ENCODE peak calls at places on chromosome 12, in four cellular contexts. U, B, N and S are unnamed samples.

GRCh38 chr12:107360472-107360871 is 267.1 kb upstream of the CRY1 start:
- DNase-seq in U (no peak), B (no peak), N (no peak), S (no peak)

GRCh38 chr12:107349008-107349747 is 255.8 kb upstream of the CRY1 start:
- DNase-seq in U (no peak), B (no peak), N (no peak), S (no peak)

GRCh38 chr12:104682790-104683279 is 226.1 kb downstream of the CHST11 start:
- DNase-seq in U (no peak), B (peak; percentile 75), N (no peak), S (no peak)

GRCh38 chr12:113724703-113725556 is 241.2 kb downstream of the RBM19 start:
- DNase-seq in U (no peak), B (no peak), N (no peak), S (no peak)

GRCh38 chr12:64900540-64900939 is 76.1 kb downstream of the TBC1D30 start:
- DNase-seq in U (no peak), B (no peak), N (no peak), S (peak; percentile 84)

GRCh38 chr12:47164116-47164515 is 84.4 kb upstream of the AMIGO2 start:
- DNase-seq in U (no peak), B (no peak), N (no peak), S (no peak)

GRCh38 chr12:75480469-75480949 is at the start of gene GLIPR1:
- DNase-seq in U (peak; percentile 19), B (peak; percentile 80), N (peak; percentile 19), S (peak; percentile 99)

GRCh38 chr12:47773062-47773857 is at the start of gene SLC48A1:
- DNase-seq in U (peak; percentile 89), B (peak; percentile 71), N (peak; percentile 48), S (peak; percentile 65)

GRCh38 chr12:42935090-42935489 is 345.5 kb upstream of the PRICKLE1 start:
- DNase-seq in U (no peak), B (no peak), N (no peak), S (no peak)

GRCh38 chr12:34404377-34405285 is 382.3 kb downstream of the ALG10 start:
- DNase-seq in U (no peak), B (peak; percentile 1), N (no peak), S (no peak)

GRCh38 chr12:82099216-82099615 is 259.0 kb downstream of the CCDC59 start:
- DNase-seq in U (no peak), B (no peak), N (no peak), S (peak; percentile 88)

GRCh38 chr12:14935031-14935430 is 3.3 kb downstream of the ERP27 start:
- DNase-seq in U (no peak), B (no peak), N (no peak), S (no peak)

GRCh38 chr12:14961466-14962155 is at the start of gene ARHGDIB:
- DNase-seq in U (peak; percentile 93), B (peak; percentile 70), N (no peak), S (no peak)

GRCh38 chr12:124756151-124756550 is 107.5 kb downstream of the SCARB1 start:
- DNase-seq in U (no peak), B (no peak), N (no peak), S (no peak)

GRCh38 chr12:94879542-94879941 is 124.0 kb downstream of the NDUFA12 start:
- DNase-seq in U (peak; percentile 19), B (no peak), N (no peak), S (no peak)

GRCh38 chr12:72271401-72271740 is 799 bp upstream of the TRHDE start:
- DNase-seq in U (peak; percentile 10), B (no peak), N (no peak), S (no peak)

GRCh38 chr12:89151536-89151935 is 200.8 kb downstream of the DUSP6 start:
- DNase-seq in U (no peak), B (no peak), N (no peak), S (no peak)

GRCh38 chr12:126588586-126589249 is 1523.5 kb downstream of the AACS start:
- DNase-seq in U (no peak), B (no peak), N (no peak), S (no peak)

GRCh38 chr12:54251667-54252284 is 28.1 kb downstream of the CBX5 start:
- DNase-seq in U (peak; percentile 53), B (no peak), N (no peak), S (peak; percentile 46)

GRCh38 chr12:19946549-19946948 is 421.8 kb upstream of the PDE3A start:
- DNase-seq in U (no peak), B (no peak), N (no peak), S (peak; percentile 98)

GRCh38 chr12:92141585-92142244 is 3.9 kb downstream of the BTG1 start:
- DNase-seq in U (peak; percentile 12), B (no peak), N (no peak), S (peak; percentile 17)

GRCh38 chr12:80553316-80553715 is 109.3 kb downstream of the PTPRQ start:
- DNase-seq in U (no peak), B (no peak), N (no peak), S (peak; percentile 98)

GRCh38 chr12:57751788-57752667 is at the start of gene CDK4:
- DNase-seq in U (peak; percentile 100), B (peak; percentile 99), N (peak; percentile 99), S (peak; percentile 100)

GRCh38 chr12:112842441-112842840 is 50.9 kb downstream of the RPH3A start:
- DNase-seq in U (no peak), B (no peak), N (no peak), S (no peak)

GRCh38 chr12:64724201-64724745 is 34.9 kb downstream of the GNS start:
- DNase-seq in U (no peak), B (no peak), N (no peak), S (no peak)

GRCh38 chr12:130686511-130686981 is 29.6 kb downstream of the RIMBP2 start:
- DNase-seq in U (no peak), B (no peak), N (no peak), S (no peak)

GRCh38 chr12:113407931-113408585 is 4.4 kb upstream of the SDS start:
- DNase-seq in U (peak; percentile 33), B (no peak), N (no peak), S (peak; percentile 48)

GRCh38 chr12:57235012-57235727 is 5.7 kb downstream of the SHMT2 start:
- DNase-seq in U (no peak), B (no peak), N (no peak), S (no peak)

GRCh38 chr12:67714648-67715047 is 66.1 kb downstream of the DYRK2 start:
- DNase-seq in U (no peak), B (no peak), N (no peak), S (peak; percentile 17)

GRCh38 chr12:81874166-81874565 is 115.0 kb upstream of the PPFIA2 start:
- DNase-seq in U (no peak), B (no peak), N (no peak), S (no peak)

GRCh38 chr12:104605685-104606084 is 148.9 kb downstream of the CHST11 start:
- DNase-seq in U (peak; percentile 25), B (no peak), N (peak; percentile 16), S (no peak)

GRCh38 chr12:66103011-66103913 is 27.3 kb downstream of the LLPH start:
- DNase-seq in U (peak; percentile 14), B (peak; percentile 2), N (no peak), S (no peak)

GRCh38 chr12:9751204-9752144 is 9.2 kb downstream of the CD69 start:
- DNase-seq in U (peak; percentile 5), B (peak; percentile 52), N (no peak), S (peak; percentile 59)

GRCh38 chr12:122203301-122203967 is at the start of gene B3GNT4:
- DNase-seq in U (peak; percentile 38), B (peak; percentile 75), N (no peak), S (peak; percentile 37)

GRCh38 chr12:124829708-124830304 is 33.9 kb downstream of the SCARB1 start:
- DNase-seq in U (no peak), B (no peak), N (no peak), S (no peak)

GRCh38 chr12:26789731-26790644 is 43.0 kb downstream of the ITPR2 start:
- DNase-seq in U (no peak), B (no peak), N (no peak), S (peak; percentile 88)